ENCODE peak calls at places on chromosome 10, in ten cellular contexts. One of them, this sample, is unnamed.

GRCh38 chr10:2972216-2972615 is 95.1 kb upstream of the PFKP start:
- DNase-seq in cardiac muscle cell: no peak
- DNase-seq in astrocyte: no peak
- DNase-seq in A549: no peak
- DNase-seq in foreskin keratinocyte: no peak
- DNase-seq in colonic mucosa: no peak
- DNase-seq in heart right ventricle: no peak
- DNase-seq in aorta: no peak
- DNase-seq in uterus: no peak
- DNase-seq in left ventricle myocardium inferior: no peak
- DNase-seq in this sample: no peak

GRCh38 chr10:72228318-72228751 is 12.3 kb upstream of the ASCC1 start:
- DNase-seq in cardiac muscle cell: no peak
- DNase-seq in astrocyte: no peak
- DNase-seq in A549: no peak
- DNase-seq in foreskin keratinocyte: no peak
- DNase-seq in colonic mucosa: no peak
- DNase-seq in heart right ventricle: no peak
- DNase-seq in aorta: no peak
- DNase-seq in uterus: no peak
- DNase-seq in left ventricle myocardium inferior: no peak
- DNase-seq in this sample: no peak

GRCh38 chr10:12704488-12704887 is 297.0 kb downstream of the CCDC3 start:
- DNase-seq in cardiac muscle cell: no peak
- DNase-seq in astrocyte: no peak
- DNase-seq in A549: no peak
- DNase-seq in foreskin keratinocyte: no peak
- DNase-seq in colonic mucosa: no peak
- DNase-seq in heart right ventricle: no peak
- DNase-seq in aorta: no peak
- DNase-seq in uterus: no peak
- DNase-seq in left ventricle myocardium inferior: no peak
- DNase-seq in this sample: no peak

GRCh38 chr10:78556-78955 is 29.5 kb upstream of the TUBB8 start:
- DNase-seq in cardiac muscle cell: no peak
- DNase-seq in astrocyte: no peak
- DNase-seq in A549: no peak
- DNase-seq in foreskin keratinocyte: no peak
- DNase-seq in colonic mucosa: no peak
- DNase-seq in heart right ventricle: no peak
- DNase-seq in aorta: no peak
- DNase-seq in uterus: no peak
- DNase-seq in left ventricle myocardium inferior: no peak
- DNase-seq in this sample: no peak

GRCh38 chr10:60710041-60710440 is 68.2 kb upstream of the CDK1 start:
- DNase-seq in cardiac muscle cell: no peak
- DNase-seq in astrocyte: no peak
- DNase-seq in A549: no peak
- DNase-seq in foreskin keratinocyte: no peak
- DNase-seq in colonic mucosa: no peak
- DNase-seq in heart right ventricle: no peak
- DNase-seq in aorta: no peak
- DNase-seq in uterus: no peak
- DNase-seq in left ventricle myocardium inferior: no peak
- DNase-seq in this sample: no peak

GRCh38 chr10:18719811-18720210 is 60.6 kb downstream of the ARL5B start:
- DNase-seq in cardiac muscle cell: no peak
- DNase-seq in astrocyte: peak; percentile 36
- DNase-seq in A549: no peak
- DNase-seq in foreskin keratinocyte: no peak
- DNase-seq in colonic mucosa: no peak
- DNase-seq in heart right ventricle: no peak
- DNase-seq in aorta: no peak
- DNase-seq in uterus: no peak
- DNase-seq in left ventricle myocardium inferior: no peak
- DNase-seq in this sample: no peak

GRCh38 chr10:6625428-6625827 is 45.4 kb upstream of the PRKCQ start:
- DNase-seq in cardiac muscle cell: no peak
- DNase-seq in astrocyte: no peak
- DNase-seq in A549: no peak
- DNase-seq in foreskin keratinocyte: no peak
- DNase-seq in colonic mucosa: no peak
- DNase-seq in heart right ventricle: no peak
- DNase-seq in aorta: no peak
- DNase-seq in uterus: no peak
- DNase-seq in left ventricle myocardium inferior: no peak
- DNase-seq in this sample: no peak

GRCh38 chr10:11406746-11407145 is 204.7 kb downstream of the USP6NL start:
- DNase-seq in cardiac muscle cell: no peak
- DNase-seq in astrocyte: no peak
- DNase-seq in A549: no peak
- DNase-seq in foreskin keratinocyte: no peak
- DNase-seq in colonic mucosa: no peak
- DNase-seq in heart right ventricle: no peak
- DNase-seq in aorta: no peak
- DNase-seq in uterus: no peak
- DNase-seq in left ventricle myocardium inferior: no peak
- DNase-seq in this sample: no peak

GRCh38 chr10:124739119-124739921 is 4.9 kb downstream of the FAM53B start:
- DNase-seq in cardiac muscle cell: no peak
- DNase-seq in astrocyte: no peak
- DNase-seq in A549: no peak
- DNase-seq in foreskin keratinocyte: no peak
- DNase-seq in colonic mucosa: no peak
- DNase-seq in heart right ventricle: no peak
- DNase-seq in aorta: peak; percentile 34
- DNase-seq in uterus: no peak
- DNase-seq in left ventricle myocardium inferior: no peak
- DNase-seq in this sample: no peak
- H3K27ac ChIP-seq in cardiac muscle cell: no peak overlapping the region
- H3K27ac ChIP-seq in astrocyte: no peak overlapping the region
- H3K27ac ChIP-seq in A549: no peak overlapping the region
- H3K27ac ChIP-seq in foreskin keratinocyte: no peak overlapping the region
- H3K27ac ChIP-seq in colonic mucosa: peak overlapping the region; percentile 71
- H3K27ac ChIP-seq in heart right ventricle: peak overlapping the region; percentile 61
- H3K27ac ChIP-seq in aorta: no peak overlapping the region
- H3K27ac ChIP-seq in uterus: peak overlapping the region; percentile 92
- H3K27ac ChIP-seq in left ventricle myocardium inferior: peak overlapping the region; percentile 93
- H3K27ac ChIP-seq in this sample: no peak overlapping the region

GRCh38 chr10:99524050-99524666 is 8.6 kb upstream of the NKX2-3 start:
- DNase-seq in cardiac muscle cell: no peak
- DNase-seq in astrocyte: no peak
- DNase-seq in A549: no peak
- DNase-seq in foreskin keratinocyte: no peak
- DNase-seq in colonic mucosa: no peak
- DNase-seq in heart right ventricle: no peak
- DNase-seq in aorta: no peak
- DNase-seq in uterus: no peak
- DNase-seq in left ventricle myocardium inferior: no peak
- DNase-seq in this sample: no peak

GRCh38 chr10:99525897-99526296 is 6.8 kb upstream of the NKX2-3 start:
- DNase-seq in cardiac muscle cell: no peak
- DNase-seq in astrocyte: no peak
- DNase-seq in A549: no peak
- DNase-seq in foreskin keratinocyte: no peak
- DNase-seq in colonic mucosa: no peak
- DNase-seq in heart right ventricle: no peak
- DNase-seq in aorta: no peak
- DNase-seq in uterus: no peak
- DNase-seq in left ventricle myocardium inferior: no peak
- DNase-seq in this sample: no peak

GRCh38 chr10:99523251-99523773 is 9.4 kb upstream of the NKX2-3 start:
- DNase-seq in cardiac muscle cell: peak; percentile 51
- DNase-seq in astrocyte: no peak
- DNase-seq in A549: no peak
- DNase-seq in foreskin keratinocyte: no peak
- DNase-seq in colonic mucosa: peak; percentile 32
- DNase-seq in heart right ventricle: no peak
- DNase-seq in aorta: no peak
- DNase-seq in uterus: no peak
- DNase-seq in left ventricle myocardium inferior: no peak
- DNase-seq in this sample: no peak

GRCh38 chr10:99526861-99527504 is 5.8 kb upstream of the NKX2-3 start:
- DNase-seq in cardiac muscle cell: no peak
- DNase-seq in astrocyte: no peak
- DNase-seq in A549: no peak
- DNase-seq in foreskin keratinocyte: no peak
- DNase-seq in colonic mucosa: no peak
- DNase-seq in heart right ventricle: no peak
- DNase-seq in aorta: no peak
- DNase-seq in uterus: no peak
- DNase-seq in left ventricle myocardium inferior: no peak
- DNase-seq in this sample: no peak

DNA sequence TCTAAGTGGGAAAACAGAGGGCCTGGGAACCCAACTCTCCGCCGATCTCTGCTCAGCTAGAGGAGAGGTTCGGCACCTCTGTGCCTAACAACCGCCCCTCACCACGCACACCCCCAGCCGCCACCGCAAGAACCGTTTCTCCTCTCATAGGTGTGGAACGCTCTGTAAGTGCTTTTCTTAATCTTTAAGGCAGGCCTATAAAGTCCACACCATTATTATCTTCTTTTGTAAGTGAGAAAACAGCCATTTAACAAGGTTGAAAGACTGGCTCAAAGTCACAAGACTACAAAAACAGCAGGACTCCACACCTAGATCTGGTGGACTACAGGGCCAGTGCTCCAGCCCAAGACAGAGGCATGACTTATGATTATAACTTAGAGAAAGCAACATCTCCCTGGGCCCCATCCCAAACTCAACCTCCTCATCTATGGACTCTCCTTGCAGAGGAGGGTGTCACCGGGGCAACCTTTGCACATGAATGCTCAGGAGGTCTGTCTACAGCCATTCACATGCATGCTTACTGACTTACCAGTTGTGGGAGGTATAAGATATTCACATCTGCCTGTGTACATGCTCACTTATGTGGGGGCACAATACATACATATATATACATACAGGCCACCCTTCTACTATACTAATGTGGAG is 7.9 kb upstream of the NKX2-3 start:
- DNase-seq in cardiac muscle cell: no peak
- DNase-seq in astrocyte: no peak
- DNase-seq in A549: no peak
- DNase-seq in foreskin keratinocyte: no peak
- DNase-seq in colonic mucosa: no peak
- DNase-seq in heart right ventricle: no peak
- DNase-seq in aorta: no peak
- DNase-seq in uterus: no peak
- DNase-seq in left ventricle myocardium inferior: no peak
- DNase-seq in this sample: no peak
- H3K4me1 ChIP-seq in cardiac muscle cell: no peaks in the 10 kb centered on the region
- H3K4me1 ChIP-seq in astrocyte: no peaks in the 10 kb centered on the region
- H3K4me1 ChIP-seq in A549: no peaks in the 10 kb centered on the region
- H3K4me1 ChIP-seq in foreskin keratinocyte: no peaks in the 10 kb centered on the region
- H3K4me1 ChIP-seq in colonic mucosa: peaks cover 8% of the 10 kb centered on the region
- H3K4me1 ChIP-seq in heart right ventricle: peaks cover 22% of the 10 kb centered on the region
- H3K4me1 ChIP-seq in aorta: no peaks in the 10 kb centered on the region
- H3K4me1 ChIP-seq in uterus: peaks cover 4% of the 10 kb centered on the region
- H3K4me1 ChIP-seq in left ventricle myocardium inferior: peaks cover 38% of the 10 kb centered on the region
- H3K4me1 ChIP-seq in this sample: peaks cover 8% of the 10 kb centered on the region

DNA sequence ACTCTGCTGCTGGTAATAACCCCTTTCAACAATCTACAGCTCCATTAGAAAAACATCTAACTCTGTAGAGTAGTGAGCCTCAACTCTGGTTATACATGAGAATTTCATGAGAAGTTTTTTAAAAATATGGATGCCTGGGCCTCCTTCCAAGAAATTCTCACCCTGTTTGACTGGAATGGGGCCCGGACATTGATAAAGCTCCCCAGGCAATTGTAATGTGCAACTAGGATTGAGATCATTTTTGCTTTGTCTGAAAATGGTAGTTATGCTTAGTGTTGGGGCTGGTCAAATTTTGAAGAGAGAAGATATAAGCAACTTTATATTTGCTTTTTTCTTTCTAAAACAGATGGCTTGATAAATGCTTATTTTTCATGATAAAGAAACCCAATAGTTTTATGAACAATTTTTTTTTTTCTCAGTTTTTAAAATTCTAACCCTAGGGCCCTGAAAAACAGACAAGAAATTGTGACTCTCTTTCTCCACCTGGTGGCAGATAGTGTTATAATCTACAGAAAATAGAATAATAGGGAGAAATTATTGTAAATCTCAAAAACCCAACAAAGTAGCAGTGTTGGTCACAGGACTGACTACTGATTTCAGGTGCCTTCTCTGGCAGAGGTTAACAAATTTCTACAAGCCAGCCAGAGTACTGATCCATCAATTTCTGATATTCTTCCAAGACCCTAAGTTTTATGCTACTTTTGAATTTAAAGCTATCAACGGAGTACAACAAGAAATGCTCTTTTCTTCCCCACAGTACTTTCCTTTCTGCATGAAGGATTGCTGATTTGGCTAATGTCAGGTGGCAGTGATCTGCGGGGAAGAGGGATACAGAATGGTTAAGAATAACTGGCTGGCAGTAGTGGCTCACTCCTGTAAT is 174.8 kb downstream of the DKK1 start:
- DNase-seq in cardiac muscle cell: peak; percentile 44
- DNase-seq in astrocyte: peak; percentile 16
- DNase-seq in A549: no peak
- DNase-seq in foreskin keratinocyte: peak; percentile 12
- DNase-seq in colonic mucosa: no peak
- DNase-seq in heart right ventricle: no peak
- DNase-seq in aorta: no peak
- DNase-seq in uterus: no peak
- DNase-seq in left ventricle myocardium inferior: no peak
- DNase-seq in this sample: no peak
- H3K27ac ChIP-seq in cardiac muscle cell: no peak overlapping the region
- H3K27ac ChIP-seq in astrocyte: peak overlapping the region; percentile 20
- H3K27ac ChIP-seq in A549: peak overlapping the region; percentile 74
- H3K27ac ChIP-seq in foreskin keratinocyte: peak overlapping the region; percentile 90
- H3K27ac ChIP-seq in colonic mucosa: no peak overlapping the region
- H3K27ac ChIP-seq in heart right ventricle: no peak overlapping the region
- H3K27ac ChIP-seq in aorta: no peak overlapping the region
- H3K27ac ChIP-seq in uterus: no peak overlapping the region
- H3K27ac ChIP-seq in left ventricle myocardium inferior: no peak overlapping the region
- H3K27ac ChIP-seq in this sample: no peak overlapping the region

GRCh38 chr10:48678041-48678440 is 6.6 kb upstream of the WDFY4 start:
- DNase-seq in cardiac muscle cell: no peak
- DNase-seq in astrocyte: no peak
- DNase-seq in A549: no peak
- DNase-seq in foreskin keratinocyte: no peak
- DNase-seq in colonic mucosa: no peak
- DNase-seq in heart right ventricle: no peak
- DNase-seq in aorta: no peak
- DNase-seq in uterus: no peak
- DNase-seq in left ventricle myocardium inferior: no peak
- DNase-seq in this sample: no peak

GRCh38 chr10:48682265-48682664 is 2.4 kb upstream of the WDFY4 start:
- DNase-seq in cardiac muscle cell: no peak
- DNase-seq in astrocyte: no peak
- DNase-seq in A549: no peak
- DNase-seq in foreskin keratinocyte: no peak
- DNase-seq in colonic mucosa: no peak
- DNase-seq in heart right ventricle: no peak
- DNase-seq in aorta: no peak
- DNase-seq in uterus: no peak
- DNase-seq in left ventricle myocardium inferior: no peak
- DNase-seq in this sample: no peak

GRCh38 chr10:48681749-48682148 is 2.9 kb upstream of the WDFY4 start:
- DNase-seq in cardiac muscle cell: no peak
- DNase-seq in astrocyte: no peak
- DNase-seq in A549: no peak
- DNase-seq in foreskin keratinocyte: no peak
- DNase-seq in colonic mucosa: no peak
- DNase-seq in heart right ventricle: no peak
- DNase-seq in aorta: no peak
- DNase-seq in uterus: no peak
- DNase-seq in left ventricle myocardium inferior: no peak
- DNase-seq in this sample: no peak

GRCh38 chr10:48672596-48673255 is 11.9 kb upstream of the WDFY4 start:
- DNase-seq in cardiac muscle cell: no peak
- DNase-seq in astrocyte: no peak
- DNase-seq in A549: no peak
- DNase-seq in foreskin keratinocyte: no peak
- DNase-seq in colonic mucosa: no peak
- DNase-seq in heart right ventricle: no peak
- DNase-seq in aorta: no peak
- DNase-seq in uterus: no peak
- DNase-seq in left ventricle myocardium inferior: no peak
- DNase-seq in this sample: no peak

GRCh38 chr10:48677625-48678024 is 7.0 kb upstream of the WDFY4 start:
- DNase-seq in cardiac muscle cell: no peak
- DNase-seq in astrocyte: no peak
- DNase-seq in A549: no peak
- DNase-seq in foreskin keratinocyte: no peak
- DNase-seq in colonic mucosa: no peak
- DNase-seq in heart right ventricle: no peak
- DNase-seq in aorta: no peak
- DNase-seq in uterus: no peak
- DNase-seq in left ventricle myocardium inferior: no peak
- DNase-seq in this sample: no peak
- H3K4me1 ChIP-seq in cardiac muscle cell: no peaks in the 10 kb centered on the region
- H3K4me1 ChIP-seq in astrocyte: no peaks in the 10 kb centered on the region
- H3K4me1 ChIP-seq in A549: no peaks in the 10 kb centered on the region
- H3K4me1 ChIP-seq in foreskin keratinocyte: no peaks in the 10 kb centered on the region
- H3K4me1 ChIP-seq in colonic mucosa: no peaks in the 10 kb centered on the region
- H3K4me1 ChIP-seq in heart right ventricle: no peaks in the 10 kb centered on the region
- H3K4me1 ChIP-seq in aorta: no peaks in the 10 kb centered on the region
- H3K4me1 ChIP-seq in uterus: no peaks in the 10 kb centered on the region
- H3K4me1 ChIP-seq in left ventricle myocardium inferior: no peaks in the 10 kb centered on the region
- H3K4me1 ChIP-seq in this sample: no peaks in the 10 kb centered on the region

This sample was measured in iPS DF 6.9.